ENCODE peak calls at places on chromosomes 12 and 14, in nine cellular contexts. Z, D, H, M, N, S, T, U and I are unnamed samples.

GRCh38 chr14:37870170-37870569 is 274.7 kb downstream of the TTC6 start:
- DNase-seq in Z (no peak), D (no peak), H (no peak), M (no peak), N (no peak), S (no peak), T (no peak), U (no peak), I (no peak)

GRCh38 chr14:99881011-99881410 is 87.8 kb downstream of the EML1 start:
- DNase-seq in Z (no peak), D (no peak), H (no peak), M (no peak), N (no peak), S (no peak), T (no peak), U (peak), I (no peak)

GRCh38 chr12:16063728-16064127 is 152.6 kb downstream of the DERA start:
- DNase-seq in Z (no peak), D (no peak), H (peak), M (no peak), N (no peak), S (no peak), T (no peak), U (no peak), I (no peak)

GRCh38 chr14:22980672-22981089 is 1.7 kb downstream of the AJUBA start:
- DNase-seq in Z (peak), D (peak), H (no peak), M (peak), N (no peak), S (no peak), T (peak), U (peak), I (peak)

GRCh38 chr14:69711471-69712216 is 55.3 kb upstream of the SRSF5 start:
- DNase-seq in Z (no peak), D (no peak), H (no peak), M (peak), N (no peak), S (no peak), T (no peak), U (no peak), I (no peak)

GRCh38 chr12:94650143-94651056 is at the start of gene TMCC3:
- DNase-seq in Z (peak), D (peak), H (peak), M (peak), N (no peak), S (peak), T (peak), U (peak), I (peak)

GRCh38 chr12:94806617-94807016 is 156.3 kb upstream of the TMCC3 start:
- DNase-seq in Z (no peak), D (no peak), H (no peak), M (no peak), N (no peak), S (no peak), T (no peak), U (no peak), I (no peak)

GRCh38 chr14:100621806-100622205 is 34.6 kb upstream of the BEGAIN start:
- DNase-seq in Z (no peak), D (no peak), H (no peak), M (no peak), N (peak), S (peak), T (peak), U (no peak), I (peak)

GRCh38 chr12:75508159-75508558 is 3.2 kb downstream of the KRR1 start:
- DNase-seq in Z (no peak), D (no peak), H (no peak), M (no peak), N (no peak), S (no peak), T (no peak), U (no peak), I (no peak)

GRCh38 chr14:23360496-23360895 is 4.5 kb downstream of the EFS start:
- DNase-seq in Z (no peak), D (no peak), H (no peak), M (no peak), N (peak), S (peak), T (no peak), U (no peak), I (peak)

GRCh38 chr14:89185919-89186849 is 230.8 kb downstream of the FOXN3 start:
- DNase-seq in Z (no peak), D (peak), H (no peak), M (no peak), N (no peak), S (no peak), T (no peak), U (peak), I (no peak)

GRCh38 chr14:21025374-21026151 is 702 bp upstream of the NDRG2 start:
- DNase-seq in Z (peak), D (peak), H (no peak), M (peak), N (peak), S (no peak), T (peak), U (peak), I (peak)

GRCh38 chr12:119938049-119938667 is 50.9 kb upstream of the BICDL1 start:
- DNase-seq in Z (peak), D (peak), H (peak), M (peak), N (peak), S (peak), T (peak), U (peak), I (no peak)

GRCh38 chr12:95963104-95963503 is 20.0 kb downstream of the AMDHD1 start:
- DNase-seq in Z (no peak), D (no peak), H (no peak), M (no peak), N (no peak), S (peak), T (no peak), U (no peak), I (no peak)

GRCh38 chr14:69214376-69214775 is 23.1 kb downstream of the EXD2 start:
- DNase-seq in Z (no peak), D (no peak), H (no peak), M (no peak), N (no peak), S (no peak), T (no peak), U (no peak), I (no peak)

GRCh38 chr12:51866762-51867161 is 18.2 kb upstream of the FIGNL2 start:
- DNase-seq in Z (no peak), D (no peak), H (no peak), M (no peak), N (no peak), S (no peak), T (no peak), U (no peak), I (no peak)

GRCh38 chr12:131775904-131776889 is 52.0 kb upstream of the MMP17 start:
- DNase-seq in Z (no peak), D (no peak), H (no peak), M (no peak), N (no peak), S (no peak), T (no peak), U (no peak), I (no peak)

GRCh38 chr12:67025543-67026114 is 243.5 kb upstream of the CAND1 start:
- DNase-seq in Z (no peak), D (no peak), H (peak), M (peak), N (peak), S (peak), T (no peak), U (no peak), I (no peak)

GRCh38 chr12:12891646-12892355 is 439 bp downstream of the GPRC5A start:
- DNase-seq in Z (peak), D (no peak), H (no peak), M (no peak), N (no peak), S (no peak), T (no peak), U (peak), I (no peak)

GRCh38 chr14:104278214-104278534 is 139.8 kb downstream of the KIF26A start:
- DNase-seq in Z (no peak), D (no peak), H (no peak), M (no peak), N (no peak), S (no peak), T (no peak), U (no peak), I (no peak)

GRCh38 chr14:68968051-68968450 is 11.1 kb downstream of the ACTN1 start:
- DNase-seq in Z (no peak), D (no peak), H (no peak), M (no peak), N (no peak), S (no peak), T (no peak), U (no peak), I (no peak)

GRCh38 chr14:72054929-72055328 is 122.7 kb downstream of the RGS6 start:
- DNase-seq in Z (no peak), D (no peak), H (no peak), M (no peak), N (no peak), S (peak), T (no peak), U (no peak), I (no peak)

GRCh38 chr12:89252284-89252683 is 100.0 kb downstream of the DUSP6 start:
- DNase-seq in Z (no peak), D (peak), H (no peak), M (peak), N (no peak), S (no peak), T (no peak), U (no peak), I (no peak)

GRCh38 chr14:31561155-31561846 is at the start of gene NUBPL:
- DNase-seq in Z (peak), D (peak), H (peak), M (peak), N (peak), S (peak), T (peak), U (peak), I (peak)

DNA sequence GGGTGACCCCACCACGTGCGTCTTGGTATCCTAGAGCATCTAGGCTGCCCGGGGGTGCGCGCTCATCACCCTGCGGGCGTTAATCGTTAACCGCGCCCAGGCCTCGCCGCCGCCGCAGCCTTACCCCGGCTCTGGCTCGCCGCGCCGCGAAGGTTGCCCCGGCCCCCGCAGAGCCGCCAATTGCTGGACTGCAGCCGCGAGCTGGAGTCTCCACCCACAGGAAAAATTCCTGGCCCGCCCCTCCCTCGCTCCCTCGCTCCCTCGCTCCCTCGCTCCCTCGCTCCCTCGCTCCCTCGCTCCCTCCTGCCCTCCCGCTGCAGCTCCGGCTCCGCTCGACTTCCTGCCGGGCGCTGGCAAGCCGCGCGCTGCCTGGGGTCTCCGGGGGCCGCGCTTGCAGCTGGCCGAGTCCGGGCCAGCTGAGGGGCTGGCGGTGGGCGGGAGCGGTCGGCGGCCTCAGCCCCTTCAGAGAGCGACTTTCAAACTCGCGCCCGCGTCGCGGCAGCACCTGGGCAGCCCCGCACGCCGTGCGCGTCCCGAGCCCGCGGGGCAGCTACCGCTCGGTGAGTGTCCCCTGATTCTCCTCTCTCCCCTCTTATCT is at the start of gene PLEKHG3:
- DNase-seq in Z (peak), D (peak), H (peak), M (peak), N (peak), S (peak), T (peak), U (peak), I (peak)
- TF ChIP-seq POLR2A in Z (peak), D (peak), H (no peak), M (peak), N (no peak), S (no peak), T (peak), U (peak), I (peak)

DNA sequence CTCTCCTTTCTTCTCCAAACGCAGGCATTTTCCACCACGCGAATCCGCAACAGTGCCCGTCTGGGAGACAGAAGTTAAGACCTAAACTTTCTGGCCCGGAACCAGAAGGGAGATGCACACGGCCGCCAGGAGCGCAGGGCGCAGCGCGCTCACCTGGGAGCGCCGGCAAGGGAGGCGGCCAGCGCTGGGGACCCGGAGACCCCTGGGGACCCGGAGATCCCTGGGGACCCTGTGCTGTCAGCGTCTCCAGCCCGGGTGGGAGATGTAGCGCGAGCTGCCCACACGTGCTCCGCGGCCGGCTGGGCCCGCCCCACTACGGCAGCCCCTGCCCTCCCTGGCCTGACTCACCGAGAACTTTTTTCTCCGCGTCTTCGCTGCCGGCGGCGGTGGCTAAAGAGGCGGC is 620 bp downstream of the YBX3 start:
- DNase-seq in Z (peak), D (no peak), H (no peak), M (peak), N (peak), S (peak), T (peak), U (peak), I (no peak)
- TF ChIP-seq POLR2A in Z (peak), D (no peak), H (no peak), M (peak), N (no peak), S (no peak), T (no peak), U (no peak), I (no peak)

DNA sequence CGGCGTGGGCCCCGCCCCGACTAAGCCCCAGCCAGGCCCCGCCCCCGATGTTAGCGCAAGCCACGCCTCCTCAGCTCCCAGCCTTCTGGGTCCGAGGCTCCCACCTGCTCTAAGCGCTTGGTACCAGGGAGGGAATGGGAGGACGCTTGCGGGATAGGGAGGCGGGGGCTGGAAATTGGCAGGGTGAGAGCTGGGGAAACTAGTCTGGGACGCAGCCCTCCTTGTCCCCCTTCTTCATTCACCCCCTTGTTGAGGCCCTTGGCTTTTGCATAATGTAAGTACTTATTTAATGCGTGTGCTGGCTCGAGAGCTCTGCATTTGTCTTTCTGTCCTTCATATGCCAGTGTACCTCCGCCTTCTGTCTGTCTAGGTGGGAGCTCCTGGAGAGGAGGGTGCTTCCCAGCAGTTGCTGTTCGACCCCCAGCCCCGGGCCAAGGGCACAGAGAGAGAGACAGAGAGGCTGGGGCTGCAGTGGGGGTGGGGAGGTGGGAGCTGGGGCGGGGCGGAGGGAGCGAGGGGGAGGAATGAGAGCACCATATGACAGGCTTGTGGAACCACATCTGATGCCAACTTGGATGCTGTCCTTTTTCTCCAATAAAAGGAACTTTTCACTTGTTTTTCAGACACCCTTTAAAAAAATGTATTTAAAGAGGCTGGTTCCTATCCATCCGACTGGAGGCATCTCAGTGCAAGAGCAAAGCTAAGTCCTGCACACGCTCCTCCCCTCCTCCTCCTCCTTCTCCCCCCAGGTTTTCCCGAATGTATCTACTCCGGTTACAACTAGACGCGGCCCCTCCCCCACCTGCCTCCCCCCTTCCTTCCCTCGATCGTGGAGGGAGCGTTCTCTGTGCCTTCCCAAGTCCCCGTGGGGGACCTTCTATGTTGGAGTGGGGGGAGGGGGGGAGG is 25.6 kb upstream of the MAP1LC3B2 start:
- DNase-seq in Z (peak), D (peak), H (peak), M (peak), N (peak), S (peak), T (peak), U (peak), I (no peak)
- TF ChIP-seq POLR2A in Z (peak), D (peak), H (no peak), M (no peak), N (peak), S (no peak), T (no peak), U (peak), I (no peak)

GRCh38 chr12:59321278-59321677 is 274.6 kb upstream of the SLC16A7 start:
- DNase-seq in Z (no peak), D (no peak), H (no peak), M (no peak), N (no peak), S (no peak), T (no peak), U (no peak), I (no peak)
- TF ChIP-seq POLR2A in Z (no peak), D (no peak), H (no peak), M (no peak), N (no peak), S (no peak), T (no peak), U (no peak), I (no peak)

GRCh38 chr12:69000540-69001243 is 67.7 kb upstream of the CPM start:
- DNase-seq in Z (no peak), D (no peak), H (no peak), M (no peak), N (no peak), S (no peak), T (no peak), U (no peak), I (no peak)

GRCh38 chr12:69002969-69003368 is 70.0 kb upstream of the CPM start:
- DNase-seq in Z (no peak), D (no peak), H (no peak), M (no peak), N (no peak), S (no peak), T (no peak), U (no peak), I (no peak)

GRCh38 chr12:69000069-69000468 is 67.1 kb upstream of the CPM start:
- DNase-seq in Z (no peak), D (no peak), H (no peak), M (no peak), N (no peak), S (no peak), T (no peak), U (no peak), I (no peak)

GRCh38 chr12:68998036-68998435 is 65.1 kb upstream of the CPM start:
- DNase-seq in Z (no peak), D (no peak), H (no peak), M (no peak), N (no peak), S (peak), T (no peak), U (no peak), I (no peak)
- TF ChIP-seq POLR2A in Z (no peak), D (no peak), H (no peak), M (no peak), N (no peak), S (no peak), T (no peak), U (no peak), I (no peak)

GRCh38 chr12:81078469-81079196 is 754 bp downstream of the ACSS3 start:
- DNase-seq in Z (peak), D (peak), H (peak), M (peak), N (no peak), S (no peak), T (peak), U (peak), I (no peak)
- TF ChIP-seq POLR2A in Z (peak), D (no peak), H (no peak), M (no peak), N (no peak), S (no peak), T (peak), U (no peak), I (no peak)

DNA sequence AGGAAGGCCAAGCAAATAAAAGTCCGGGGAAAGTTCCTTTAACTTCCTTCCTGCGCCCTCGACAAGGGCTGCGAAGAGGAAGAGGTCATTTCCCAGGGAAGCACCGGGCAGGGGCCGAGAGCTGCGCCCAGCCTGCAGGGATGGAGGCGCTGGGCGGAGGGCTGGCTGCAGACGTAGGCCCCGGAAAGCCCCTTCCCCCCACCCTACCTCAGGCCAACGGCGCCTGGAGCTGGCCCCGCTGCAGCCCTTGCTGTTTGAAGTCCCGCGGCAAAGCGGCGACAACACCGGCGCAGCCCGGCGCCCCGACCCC is 65.0 kb upstream of the PTGR2 start:
- DNase-seq in Z (peak), D (peak), H (peak), M (peak), N (no peak), S (peak), T (peak), U (no peak), I (no peak)
- TF ChIP-seq POLR2A in Z (no peak), D (no peak), H (no peak), M (no peak), N (no peak), S (no peak), T (no peak), U (no peak), I (no peak)

GRCh38 chr12:50025187-50026059 is at the start of gene RACGAP1:
- DNase-seq in Z (peak), D (peak), H (peak), M (peak), N (peak), S (peak), T (peak), U (peak), I (peak)
- TF ChIP-seq POLR2A in Z (no peak), D (peak), H (peak), M (no peak), N (peak), S (peak), T (peak), U (peak), I (no peak)

GRCh38 chr12:570949-571794 is 92.1 kb downstream of the NINJ2 start:
- DNase-seq in Z (peak), D (peak), H (peak), M (peak), N (peak), S (no peak), T (peak), U (peak), I (peak)
- TF ChIP-seq POLR2A in Z (no peak), D (no peak), H (no peak), M (no peak), N (no peak), S (no peak), T (peak), U (no peak), I (no peak)

GRCh38 chr14:94173471-94173884 is 644 bp upstream of the PPP4R4 start:
- DNase-seq in Z (no peak), D (peak), H (no peak), M (no peak), N (no peak), S (peak), T (no peak), U (no peak), I (no peak)

GRCh38 chr14:94174622-94175402 is 690 bp downstream of the PPP4R4 start:
- DNase-seq in Z (peak), D (no peak), H (no peak), M (peak), N (no peak), S (peak), T (no peak), U (peak), I (peak)

GRCh38 chr14:94175403-94176146 is 1.5 kb downstream of the PPP4R4 start:
- DNase-seq in Z (no peak), D (no peak), H (no peak), M (no peak), N (no peak), S (no peak), T (no peak), U (no peak), I (no peak)

GRCh38 chr14:94172545-94172944 is 1.6 kb upstream of the PPP4R4 start:
- DNase-seq in Z (no peak), D (no peak), H (no peak), M (no peak), N (no peak), S (no peak), T (no peak), U (no peak), I (no peak)

GRCh38 chr14:94173885-94174621 is at the start of gene PPP4R4:
- DNase-seq in Z (peak), D (peak), H (peak), M (peak), N (peak), S (peak), T (peak), U (peak), I (peak)
- TF ChIP-seq POLR2A in Z (peak), D (peak), H (no peak), M (no peak), N (no peak), S (no peak), T (no peak), U (no peak), I (no peak)